ENCODE peak calls at places on chromosomes 11 and 22, in four cellular contexts. One of them, this sample, is unnamed.
A peak's percentile ranks its signal among the peaks of the same experiment; 100 is the strongest.

GRCh38 chr11:27028653-27029052 is 12.0 kb upstream of the BBOX1 start:
- DNase-seq in CD4-positive, alpha-beta memory T cell: no peak
- DNase-seq in tibial nerve: no peak
- DNase-seq in GM23248: peak; percentile 54
- DNase-seq in this sample: no peak

GRCh38 chr11:63534895-63535461 is 1.6 kb upstream of the PLAAT4 start:
- DNase-seq in GM23248: no peak
- DNase-seq in tibial nerve: no peak
- DNase-seq in CD4-positive, alpha-beta memory T cell: no peak
- DNase-seq in this sample: no peak

GRCh38 chr22:43179151-43179910 is 7.6 kb downstream of the TTLL12 start:
- DNase-seq in GM23248: no peak
- DNase-seq in tibial nerve: no peak
- DNase-seq in CD4-positive, alpha-beta memory T cell: no peak
- DNase-seq in this sample: no peak

GRCh38 chr22:38032681-38033521 is 24.3 kb upstream of the PICK1 start:
- DNase-seq in GM23248: peak; percentile 83
- DNase-seq in CD4-positive, alpha-beta memory T cell: no peak
- DNase-seq in tibial nerve: peak; percentile 86
- DNase-seq in this sample: no peak

GRCh38 chr11:19814421-19814820 is 101.8 kb downstream of the NAV2 start:
- DNase-seq in CD4-positive, alpha-beta memory T cell: no peak
- DNase-seq in GM23248: no peak
- DNase-seq in tibial nerve: no peak
- DNase-seq in this sample: no peak

GRCh38 chr11:100624346-100624745 is 62.7 kb upstream of the ARHGAP42 start:
- DNase-seq in GM23248: no peak
- DNase-seq in tibial nerve: no peak
- DNase-seq in CD4-positive, alpha-beta memory T cell: no peak
- DNase-seq in this sample: no peak

GRCh38 chr22:35065796-35066218 is at the start of gene ISX:
- DNase-seq in tibial nerve: no peak
- DNase-seq in CD4-positive, alpha-beta memory T cell: no peak
- DNase-seq in GM23248: no peak
- DNase-seq in this sample: no peak

GRCh38 chr11:76313913-76314740 is 66.8 kb downstream of the THAP12 start:
- DNase-seq in CD4-positive, alpha-beta memory T cell: no peak
- DNase-seq in GM23248: peak; percentile 45
- DNase-seq in tibial nerve: no peak
- DNase-seq in this sample: no peak

GRCh38 chr11:87966744-87967143 is 208.5 kb downstream of the RAB38 start:
- DNase-seq in CD4-positive, alpha-beta memory T cell: no peak
- DNase-seq in tibial nerve: no peak
- DNase-seq in GM23248: no peak
- DNase-seq in this sample: no peak

GRCh38 chr11:74371269-74372039 is 26.8 kb downstream of the PGM2L1 start:
- DNase-seq in GM23248: peak; percentile 48
- DNase-seq in tibial nerve: no peak
- DNase-seq in CD4-positive, alpha-beta memory T cell: no peak
- DNase-seq in this sample: no peak

GRCh38 chr11:114296190-114296978 is at the start of gene NNMT:
- DNase-seq in GM23248: peak; percentile 98
- DNase-seq in CD4-positive, alpha-beta memory T cell: no peak
- DNase-seq in tibial nerve: peak; percentile 75
- DNase-seq in this sample: no peak

GRCh38 chr11:32487270-32487669 is 51.9 kb upstream of the WT1 start:
- DNase-seq in CD4-positive, alpha-beta memory T cell: no peak
- DNase-seq in GM23248: peak; percentile 19
- DNase-seq in tibial nerve: no peak
- DNase-seq in this sample: no peak

GRCh38 chr11:109772846-109773400 is 320.3 kb upstream of the ZC3H12C start:
- DNase-seq in tibial nerve: no peak
- DNase-seq in GM23248: no peak
- DNase-seq in CD4-positive, alpha-beta memory T cell: no peak
- DNase-seq in this sample: no peak

GRCh38 chr11:4826425-4826824 is 5.3 kb downstream of the OR51F2 start:
- DNase-seq in CD4-positive, alpha-beta memory T cell: no peak
- DNase-seq in GM23248: no peak
- DNase-seq in tibial nerve: no peak
- DNase-seq in this sample: no peak

GRCh38 chr22:21443057-21443734 is 24.0 kb upstream of the TMEM191C start:
- DNase-seq in CD4-positive, alpha-beta memory T cell: no peak
- DNase-seq in tibial nerve: no peak
- DNase-seq in GM23248: no peak
- DNase-seq in this sample: no peak

GRCh38 chr11:117900720-117901440 is 24.4 kb upstream of the FXYD6 start:
- DNase-seq in GM23248: no peak
- DNase-seq in tibial nerve: no peak
- DNase-seq in CD4-positive, alpha-beta memory T cell: no peak
- DNase-seq in this sample: no peak

GRCh38 chr11:390175-390574 is 3.8 kb upstream of the PKP3 start:
- DNase-seq in tibial nerve: no peak
- DNase-seq in GM23248: no peak
- DNase-seq in CD4-positive, alpha-beta memory T cell: no peak
- DNase-seq in this sample: no peak

GRCh38 chr11:71183878-71184277 is 68.5 kb downstream of the SHANK2 start:
- DNase-seq in CD4-positive, alpha-beta memory T cell: no peak
- DNase-seq in tibial nerve: no peak
- DNase-seq in GM23248: no peak
- DNase-seq in this sample: no peak

GRCh38 chr11:117868815-117869642 is 7.4 kb downstream of the FXYD6 start:
- DNase-seq in tibial nerve: no peak
- DNase-seq in CD4-positive, alpha-beta memory T cell: no peak
- DNase-seq in GM23248: no peak
- DNase-seq in this sample: no peak

GRCh38 chr22:44827666-44828065 is 75.3 kb downstream of the ARHGAP8 start:
- DNase-seq in GM23248: no peak
- DNase-seq in CD4-positive, alpha-beta memory T cell: no peak
- DNase-seq in tibial nerve: no peak
- DNase-seq in this sample: no peak

GRCh38 chr11:68266121-68266891 is 5.5 kb downstream of the C11orf24 start:
- DNase-seq in GM23248: no peak
- DNase-seq in CD4-positive, alpha-beta memory T cell: no peak
- DNase-seq in tibial nerve: peak; percentile 16
- DNase-seq in this sample: no peak

GRCh38 chr22:22786301-22787115 is 101.1 kb upstream of the IGLL5 start:
- DNase-seq in tibial nerve: no peak
- DNase-seq in GM23248: no peak
- DNase-seq in CD4-positive, alpha-beta memory T cell: no peak
- DNase-seq in this sample: no peak

GRCh38 chr11:134958870-134959269 is 546.8 kb upstream of the B3GAT1 start:
- DNase-seq in CD4-positive, alpha-beta memory T cell: no peak
- DNase-seq in GM23248: no peak
- DNase-seq in tibial nerve: no peak
- DNase-seq in this sample: no peak

GRCh38 chr11:93895106-93895862 is 44.9 kb upstream of the VSTM5 start:
- DNase-seq in tibial nerve: peak; percentile 40
- DNase-seq in CD4-positive, alpha-beta memory T cell: peak; percentile 30
- DNase-seq in GM23248: peak; percentile 79
- DNase-seq in this sample: no peak

GRCh38 chr11:129416080-129416820 is 40.6 kb downstream of the BARX2 start:
- DNase-seq in GM23248: no peak
- DNase-seq in CD4-positive, alpha-beta memory T cell: no peak
- DNase-seq in tibial nerve: no peak
- DNase-seq in this sample: no peak

GRCh38 chr11:122048401-122048800 is 67.6 kb downstream of the BLID start:
- DNase-seq in GM23248: peak; percentile 55
- DNase-seq in CD4-positive, alpha-beta memory T cell: no peak
- DNase-seq in tibial nerve: no peak
- DNase-seq in this sample: no peak

GRCh38 chr11:64324692-64325469 is 7.0 kb downstream of the PRDX5 start:
- DNase-seq in CD4-positive, alpha-beta memory T cell: no peak
- DNase-seq in GM23248: no peak
- DNase-seq in tibial nerve: no peak
- DNase-seq in this sample: no peak

GRCh38 chr11:10878408-10879214 is 20.8 kb upstream of the ZBED5 start:
- DNase-seq in GM23248: peak; percentile 77
- DNase-seq in CD4-positive, alpha-beta memory T cell: peak; percentile 62
- DNase-seq in tibial nerve: no peak
- DNase-seq in this sample: no peak

GRCh38 chr11:36354221-36355003 is 58.3 kb downstream of the PRR5L start:
- DNase-seq in GM23248: peak; percentile 84
- DNase-seq in CD4-positive, alpha-beta memory T cell: no peak
- DNase-seq in tibial nerve: no peak
- DNase-seq in this sample: no peak

GRCh38 chr22:47205081-47205491 is 442.6 kb downstream of the TBC1D22A start:
- DNase-seq in GM23248: no peak
- DNase-seq in CD4-positive, alpha-beta memory T cell: no peak
- DNase-seq in tibial nerve: no peak
- DNase-seq in this sample: no peak

GRCh38 chr22:47206185-47206584 is 443.7 kb downstream of the TBC1D22A start:
- DNase-seq in CD4-positive, alpha-beta memory T cell: no peak
- DNase-seq in GM23248: no peak
- DNase-seq in tibial nerve: no peak
- DNase-seq in this sample: no peak

GRCh38 chr22:47206819-47207218 is 444.4 kb downstream of the TBC1D22A start:
- DNase-seq in GM23248: no peak
- DNase-seq in tibial nerve: no peak
- DNase-seq in CD4-positive, alpha-beta memory T cell: no peak
- DNase-seq in this sample: no peak

GRCh38 chr22:47204002-47204979 is 441.8 kb downstream of the TBC1D22A start:
- DNase-seq in CD4-positive, alpha-beta memory T cell: no peak
- DNase-seq in tibial nerve: no peak
- DNase-seq in GM23248: no peak
- DNase-seq in this sample: no peak

DNA sequence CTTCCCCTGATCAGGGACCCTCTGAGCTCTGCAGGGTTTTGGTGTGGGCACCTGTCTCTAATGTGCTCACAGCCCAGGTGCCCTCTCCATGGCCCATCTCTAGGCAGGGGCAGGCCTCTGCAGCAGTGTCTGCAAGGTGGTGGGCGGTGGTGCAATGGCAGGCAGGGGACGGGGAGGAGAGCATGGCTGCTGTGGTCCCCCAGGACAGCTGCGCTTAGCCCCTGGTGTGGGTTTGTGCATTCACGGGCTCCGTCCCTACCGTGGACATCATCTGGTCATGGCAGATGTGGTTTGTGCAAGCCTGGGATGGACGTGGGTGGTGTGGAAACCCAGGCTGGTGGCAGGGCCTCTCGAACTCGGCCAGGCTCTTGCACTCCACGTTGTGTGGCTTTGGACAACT is 443.1 kb downstream of the TBC1D22A start:
- DNase-seq in GM23248: no peak
- DNase-seq in CD4-positive, alpha-beta memory T cell: no peak
- DNase-seq in tibial nerve: no peak
- DNase-seq in this sample: no peak
- H3K9me3 ChIP-seq in GM23248: no peaks in the 10 kb centered on the region
- H3K9me3 ChIP-seq in CD4-positive, alpha-beta memory T cell: no peaks in the 10 kb centered on the region
- H3K9me3 ChIP-seq in tibial nerve: no peaks in the 10 kb centered on the region
- H3K9me3 ChIP-seq in this sample: no peaks in the 10 kb centered on the region

GRCh38 chr11:97269527-97269926 is 879.7 kb downstream of the JRKL start:
- DNase-seq in GM23248: peak; percentile 0
- DNase-seq in CD4-positive, alpha-beta memory T cell: no peak
- DNase-seq in tibial nerve: no peak
- DNase-seq in this sample: no peak
- H3K9me3 ChIP-seq in GM23248: no peaks in the 10 kb centered on the region
- H3K9me3 ChIP-seq in CD4-positive, alpha-beta memory T cell: peaks cover 11% of the 10 kb centered on the region
- H3K9me3 ChIP-seq in tibial nerve: no peaks in the 10 kb centered on the region
- H3K9me3 ChIP-seq in this sample: no peaks in the 10 kb centered on the region

GRCh38 chr22:10727393-10727792 is 4800.6 kb upstream of the OR11H1 start:
- DNase-seq in tibial nerve: no peak
- DNase-seq in CD4-positive, alpha-beta memory T cell: no peak
- DNase-seq in GM23248: no peak
- DNase-seq in this sample: no peak
- H3K9me3 ChIP-seq in tibial nerve: peaks cover 17% of the 10 kb centered on the region
- H3K9me3 ChIP-seq in CD4-positive, alpha-beta memory T cell: peaks cover 42% of the 10 kb centered on the region
- H3K9me3 ChIP-seq in GM23248: no peaks in the 10 kb centered on the region
- H3K9me3 ChIP-seq in this sample: peaks cover 36% of the 10 kb centered on the region

GRCh38 chr22:48592931-48593330 is 1234.7 kb downstream of the BRD1 start:
- DNase-seq in CD4-positive, alpha-beta memory T cell: no peak
- DNase-seq in tibial nerve: no peak
- DNase-seq in GM23248: no peak
- DNase-seq in this sample: no peak
- H3K9me3 ChIP-seq in CD4-positive, alpha-beta memory T cell: no peaks in the 10 kb centered on the region
- H3K9me3 ChIP-seq in tibial nerve: no peaks in the 10 kb centered on the region
- H3K9me3 ChIP-seq in GM23248: no peaks in the 10 kb centered on the region
- H3K9me3 ChIP-seq in this sample: no peaks in the 10 kb centered on the region

GRCh38 chr22:48428556-48429371 is 1398.9 kb downstream of the BRD1 start:
- DNase-seq in CD4-positive, alpha-beta memory T cell: no peak
- DNase-seq in GM23248: peak; percentile 50
- DNase-seq in tibial nerve: no peak
- DNase-seq in this sample: no peak

GRCh38 chr22:48426466-48427380 is 1401.0 kb downstream of the BRD1 start:
- DNase-seq in CD4-positive, alpha-beta memory T cell: no peak
- DNase-seq in GM23248: no peak
- DNase-seq in tibial nerve: no peak
- DNase-seq in this sample: no peak

GRCh38 chr22:48425091-48425506 is 1402.6 kb downstream of the BRD1 start:
- DNase-seq in tibial nerve: no peak
- DNase-seq in GM23248: no peak
- DNase-seq in CD4-positive, alpha-beta memory T cell: no peak
- DNase-seq in this sample: no peak

GRCh38 chr22:48429621-48430020 is 1398.1 kb downstream of the BRD1 start:
- DNase-seq in GM23248: no peak
- DNase-seq in tibial nerve: no peak
- DNase-seq in CD4-positive, alpha-beta memory T cell: no peak
- DNase-seq in this sample: no peak

GRCh38 chr22:48427731-48428211 is 1399.9 kb downstream of the BRD1 start:
- DNase-seq in tibial nerve: no peak
- DNase-seq in GM23248: no peak
- DNase-seq in CD4-positive, alpha-beta memory T cell: no peak
- DNase-seq in this sample: no peak
- H3K9me3 ChIP-seq in tibial nerve: no peaks in the 10 kb centered on the region
- H3K9me3 ChIP-seq in GM23248: no peaks in the 10 kb centered on the region
- H3K9me3 ChIP-seq in CD4-positive, alpha-beta memory T cell: no peaks in the 10 kb centered on the region
- H3K9me3 ChIP-seq in this sample: no peaks in the 10 kb centered on the region

This sample was measured in T-helper 17 cell.